ENCODE peak calls at places on chromosomes 13 and 19, in five cellular contexts. R is progenitor cell of endocrine pancreas, D is epithelial cell of esophagus, W is GM12865, I is ovary. C is an unnamed sample.

GRCh38 chr13:52195052-52195837 is 35.8 kb upstream of the NEK3 start:
- DNase-seq in D (peak), R (no peak), W (peak), I (peak), C (peak)

GRCh38 chr19:37361994-37362393 is 8.9 kb upstream of the ZNF527 start:
- DNase-seq in R (no peak), D (peak), I (no peak), W (no peak), C (no peak)

GRCh38 chr19:57068921-57069697 is 50.7 kb upstream of the USP29 start:
- DNase-seq in D (no peak), W (no peak), I (peak), R (no peak), C (no peak)

GRCh38 chr19:49213791-49214190 is 56.2 kb downstream of the TRPM4 start:
- DNase-seq in I (no peak), D (no peak), W (no peak), R (no peak), C (no peak)

GRCh38 chr19:16330811-16331690 is 6.4 kb downstream of the KLF2 start:
- DNase-seq in I (no peak), W (no peak), D (no peak), R (no peak), C (no peak)

GRCh38 chr19:41341669-41342490 is 11.8 kb downstream of the TGFB1 start:
- DNase-seq in R (no peak), W (no peak), I (no peak), D (no peak), C (no peak)

GRCh38 chr13:105474983-105475382 is 1060.5 kb downstream of the EFNB2 start:
- DNase-seq in I (no peak), R (no peak), D (no peak), W (no peak), C (no peak)

GRCh38 chr19:45306040-45306439 is 16.6 kb downstream of the CKM start:
- DNase-seq in D (peak), W (no peak), I (no peak), R (no peak), C (no peak)

GRCh38 chr13:111253334-111253872 is 67.0 kb upstream of the TEX29 start:
- DNase-seq in D (no peak), W (no peak), I (no peak), R (no peak), C (no peak)

GRCh38 chr13:113943821-113944565 is 29.9 kb downstream of the C13orf46 start:
- DNase-seq in W (no peak), D (no peak), R (no peak), I (no peak), C (no peak)

GRCh38 chr19:16571283-16571682 is 932 bp downstream of the SLC35E1 start:
- DNase-seq in I (no peak), R (no peak), W (no peak), D (peak), C (no peak)

GRCh38 chr13:106286811-106287210 is 248.7 kb downstream of the EFNB2 start:
- DNase-seq in I (no peak), W (no peak), D (no peak), R (no peak), C (no peak)

GRCh38 chr19:22026687-22027086 is 15.9 kb upstream of the ZNF208 start:
- DNase-seq in D (no peak), R (no peak), I (no peak), W (no peak), C (no peak)

GRCh38 chr13:109393045-109393444 is 393.3 kb downstream of the IRS2 start:
- DNase-seq in W (no peak), R (no peak), I (no peak), D (no peak), C (no peak)

GRCh38 chr13:100347941-100348340 is 240.6 kb downstream of the GGACT start:
- DNase-seq in R (no peak), D (peak), W (no peak), I (no peak), C (no peak)

GRCh38 chr13:32023698-32024097 is 7.9 kb upstream of the FRY start:
- DNase-seq in W (no peak), R (no peak), I (no peak), D (no peak), C (no peak)

GRCh38 chr19:39424934-39425333 is 10.8 kb downstream of the RPS16 start:
- DNase-seq in D (no peak), R (no peak), W (no peak), I (no peak), C (no peak)

GRCh38 chr19:18274303-18274775 is at the start of gene IQCN:
- DNase-seq in D (peak), R (no peak), I (peak), W (no peak), C (no peak)

GRCh38 chr19:1425102-1425842 is 12.9 kb upstream of the RPS15 start:
- DNase-seq in R (no peak), I (no peak), D (peak), W (no peak), C (no peak)

GRCh38 chr19:33472696-33473624 is 48.6 kb downstream of the PEPD start:
- DNase-seq in R (no peak), I (no peak), W (no peak), D (peak), C (no peak)

GRCh38 chr13:26837102-26837501 is 76.5 kb upstream of the GPR12 start:
- DNase-seq in R (no peak), D (no peak), W (no peak), I (no peak), C (no peak)

GRCh38 chr13:69580255-69580654 is 527.4 kb upstream of the ATXN8OS start:
- DNase-seq in D (peak), W (no peak), R (no peak), I (no peak), C (no peak)

GRCh38 chr13:95924389-95924994 is 128.7 kb downstream of the UGGT2 start:
- DNase-seq in D (peak), W (no peak), I (no peak), R (no peak), C (no peak)

GRCh38 chr13:95502216-95502615 is 50.3 kb upstream of the CLDN10 start:
- DNase-seq in I (no peak), R (no peak), D (peak), W (no peak), C (no peak)

GRCh38 chr19:55836340-55836739 is at the start of gene NLRP4:
- DNase-seq in W (no peak), I (no peak), D (no peak), R (no peak), C (no peak)

GRCh38 chr13:65756071-65756671 is 1474.0 kb downstream of the PCDH9 start:
- DNase-seq in D (no peak), I (no peak), W (no peak), R (no peak), C (no peak)

GRCh38 chr19:52710538-52710937 is 24.3 kb downstream of the ZNF611 start:
- DNase-seq in W (no peak), I (no peak), R (no peak), D (no peak), C (no peak)

GRCh38 chr19:17125728-17126677 is 50.4 kb downstream of the MYO9B start:
- DNase-seq in W (peak), I (no peak), D (no peak), R (no peak), C (peak)

GRCh38 chr13:104473936-104474335 is 1407.7 kb upstream of the SLC10A2 start:
- DNase-seq in W (no peak), R (no peak), D (no peak), I (no peak), C (no peak)

GRCh38 chr13:40146586-40147240 is 491.3 kb downstream of the COG6 start:
- DNase-seq in D (peak), I (no peak), R (no peak), W (no peak), C (no peak)

GRCh38 chr13:111925146-111925875 is 141.6 kb upstream of the SOX1 start:
- DNase-seq in I (no peak), R (no peak), D (no peak), W (no peak), C (no peak)

GRCh38 chr13:106143392-106143791 is 392.1 kb downstream of the EFNB2 start:
- DNase-seq in I (no peak), D (no peak), W (no peak), R (no peak), C (no peak)

GRCh38 chr19:11227201-11227886 is 12.1 kb upstream of the ANGPTL8 start:
- DNase-seq in R (no peak), W (peak), I (no peak), D (peak), C (no peak)
- TF ChIP-seq CTCF in R (peak), W (peak), I (no peak), D (peak), C (peak)

GRCh38 chr13:37270206-37271001 is 164.9 kb upstream of the CSNK1A1L start:
- DNase-seq in D (no peak), R (no peak), W (no peak), I (no peak), C (no peak)
- TF ChIP-seq CTCF in D (no peak), R (no peak), W (no peak), I (no peak), C (no peak)

GRCh38 chr19:12782424-12783225 is 7.3 kb upstream of the HOOK2 start:
- DNase-seq in R (no peak), W (peak), D (peak), I (peak), C (peak)
- TF ChIP-seq CTCF in R (no peak), W (peak), D (no peak), I (no peak), C (peak)

DNA sequence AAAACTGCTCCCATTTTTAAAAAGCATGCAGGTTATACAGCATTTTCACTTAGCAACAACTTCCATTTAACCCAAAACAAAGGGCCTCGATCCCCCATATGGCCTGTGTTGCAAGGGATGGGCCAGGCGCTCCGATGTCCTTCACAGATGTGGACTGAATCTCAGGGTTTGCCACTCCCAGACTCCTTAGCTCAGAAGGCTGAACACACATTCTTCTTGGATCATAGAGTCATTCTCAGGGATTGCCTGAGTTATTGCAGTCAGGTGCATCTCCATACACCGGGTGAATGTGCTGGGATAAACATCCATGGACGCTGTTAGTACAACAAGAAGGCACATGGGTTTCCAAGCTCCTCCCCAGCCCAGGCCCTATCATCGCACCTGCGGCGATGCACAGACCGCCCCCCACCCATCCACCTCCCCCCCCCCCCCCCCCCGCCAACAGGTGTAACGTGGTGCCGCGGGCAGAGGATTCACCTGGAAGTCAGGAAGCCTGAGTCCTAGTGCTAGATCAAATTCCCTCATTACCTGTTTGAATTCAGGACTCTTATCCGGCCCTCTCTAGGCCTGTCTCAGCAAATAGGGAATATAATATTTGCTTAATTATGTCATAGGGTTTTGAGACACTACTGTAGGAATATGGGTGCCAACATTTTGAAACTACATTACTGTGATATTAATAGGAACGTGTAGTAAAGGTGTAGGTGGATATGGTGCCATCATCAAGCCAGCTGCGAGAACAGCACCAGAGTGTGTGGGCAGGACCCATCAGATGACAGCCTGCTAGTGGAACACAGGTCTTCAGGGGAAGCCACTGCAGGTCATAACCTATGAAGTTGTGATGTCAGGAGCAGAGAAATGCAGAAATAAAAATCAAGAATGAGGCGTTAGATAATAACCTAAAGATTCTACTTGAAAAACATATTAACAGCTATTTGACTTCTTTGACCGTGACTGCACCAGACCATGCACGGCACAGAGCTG is 110.9 kb downstream of the SACS start:
- DNase-seq in W (no peak), D (peak), I (no peak), R (no peak), C (no peak)
- TF ChIP-seq CTCF in W (no peak), D (no peak), I (no peak), R (no peak), C (no peak)

DNA sequence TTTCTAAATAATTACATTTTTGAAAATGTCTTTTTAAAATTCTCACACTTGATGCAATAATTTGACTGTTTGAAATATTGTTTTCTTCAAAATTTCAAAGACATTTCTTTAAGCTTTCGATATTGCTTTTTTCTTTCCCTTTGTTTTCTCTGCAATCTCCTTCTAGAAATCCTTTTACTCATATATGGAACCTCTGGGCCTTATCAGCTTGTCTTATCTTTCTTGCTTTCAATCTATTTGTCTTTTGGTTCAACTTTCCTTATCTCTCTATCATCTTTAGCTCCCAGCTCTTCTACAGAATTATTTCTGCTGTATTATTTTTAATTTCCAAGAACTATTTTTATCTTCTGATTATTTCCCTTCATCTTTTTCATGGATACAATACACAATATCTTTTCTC is 80.7 kb upstream of the DIAPH3 start:
- DNase-seq in D (no peak), R (no peak), W (no peak), I (no peak), C (no peak)
- TF ChIP-seq CTCF in D (no peak), R (no peak), W (no peak), I (no peak), C (no peak)

GRCh38 chr13:39073983-39074382 is 35.7 kb downstream of the NHLRC3 start:
- DNase-seq in W (no peak), D (peak), R (no peak), I (no peak), C (no peak)
- TF ChIP-seq CTCF in W (no peak), D (no peak), R (no peak), I (no peak), C (no peak)

DNA sequence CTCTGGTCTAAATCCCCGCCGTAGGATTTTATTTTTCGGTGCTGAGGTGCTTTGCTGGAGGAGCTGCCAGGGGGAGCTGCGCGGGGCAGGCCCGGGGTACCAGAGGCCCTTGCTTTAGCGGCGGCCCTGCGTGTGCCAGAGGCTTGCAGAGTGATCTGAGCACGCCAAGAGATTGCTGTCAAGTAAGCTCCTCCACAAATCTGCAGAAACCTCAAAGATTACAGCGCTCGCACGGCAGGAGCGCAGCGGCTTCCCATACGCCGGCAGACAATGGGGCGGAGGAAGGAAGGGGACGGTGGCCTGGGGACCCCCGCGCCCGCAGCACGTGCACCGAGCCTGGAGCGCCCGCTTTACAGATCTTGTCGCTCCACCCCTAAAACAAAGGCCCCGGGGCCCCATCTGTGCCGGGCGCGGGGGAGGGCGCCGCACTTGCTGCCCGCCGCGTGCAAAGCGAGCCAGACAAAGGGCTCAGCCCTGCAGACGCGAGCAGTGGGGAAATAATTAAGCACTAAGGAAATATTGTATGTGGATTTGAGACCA is 9.1 kb upstream of the C19orf12 start:
- DNase-seq in W (peak), I (no peak), D (peak), R (no peak), C (peak)
- TF ChIP-seq CTCF in W (no peak), I (no peak), D (no peak), R (peak), C (peak)

DNA sequence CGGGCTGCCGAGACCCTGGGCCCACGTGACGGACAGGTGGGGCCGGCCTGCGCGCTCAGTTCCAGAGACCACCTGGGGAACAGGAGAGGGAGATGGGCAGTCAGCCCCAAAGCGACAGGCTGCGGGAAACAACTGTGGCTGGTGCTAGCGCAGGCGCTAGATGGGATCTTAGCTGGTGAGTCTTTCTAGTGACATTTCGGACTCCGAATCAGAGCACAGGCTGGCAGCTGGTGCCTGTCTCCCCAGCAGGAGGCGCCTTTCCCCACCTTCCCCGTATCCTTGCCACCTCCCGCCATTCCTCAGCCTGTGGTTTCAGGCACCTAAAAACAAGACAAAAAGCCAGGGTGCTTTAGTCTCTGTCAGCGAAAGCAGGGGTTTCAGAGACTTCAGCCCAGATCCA is 19.4 kb upstream of the RANBP3 start:
- DNase-seq in R (no peak), W (no peak), I (no peak), D (no peak), C (no peak)
- TF ChIP-seq CTCF in R (peak), W (no peak), I (no peak), D (no peak), C (no peak)

DNA sequence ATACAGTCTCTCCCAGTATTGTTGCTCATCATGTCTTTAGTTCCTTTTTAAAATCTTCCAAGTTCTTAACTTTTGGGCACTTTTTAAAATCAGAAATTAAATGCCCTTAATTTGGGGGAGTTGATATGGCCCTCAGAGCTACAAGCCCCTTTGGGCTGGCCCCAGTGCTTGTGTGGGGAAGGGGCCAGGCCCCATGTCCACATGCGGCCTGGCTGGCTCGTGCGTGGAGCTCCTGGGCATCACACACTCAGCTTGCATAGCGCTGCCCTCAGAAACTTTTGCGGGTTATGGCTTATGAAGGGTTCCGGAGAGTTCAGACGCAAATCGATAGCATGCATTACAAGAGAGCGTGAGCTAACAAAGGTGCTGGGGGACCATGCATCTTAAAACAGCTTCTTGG is 185.6 kb upstream of the TSHZ3 start:
- DNase-seq in I (no peak), R (no peak), D (no peak), W (no peak), C (no peak)
- TF ChIP-seq CTCF in I (no peak), R (no peak), D (no peak), W (no peak), C (no peak)

DNA sequence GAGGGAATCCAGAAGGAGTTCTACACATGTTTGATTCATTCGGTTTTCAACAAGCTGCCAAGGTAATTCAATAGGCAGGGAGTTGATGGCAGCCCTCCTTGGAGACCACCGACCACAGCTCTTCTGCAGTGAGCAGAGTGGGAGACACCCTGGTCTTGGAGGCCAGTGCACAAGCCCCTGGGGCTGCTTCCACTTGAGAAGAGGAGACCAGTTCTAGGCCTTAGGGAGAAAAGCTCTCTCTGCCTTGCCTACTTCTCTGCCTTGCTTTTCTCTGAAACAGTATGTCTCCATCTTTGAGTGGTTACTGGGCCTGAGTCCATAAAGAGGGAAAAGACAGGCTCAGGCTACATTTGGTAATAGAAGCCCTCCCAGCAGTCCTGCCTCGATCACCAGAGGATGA is 671.9 kb downstream of the UQCRFS1 start:
- DNase-seq in R (no peak), W (no peak), I (no peak), D (no peak), C (no peak)
- TF ChIP-seq CTCF in R (no peak), W (no peak), I (no peak), D (no peak), C (no peak)

C was measured in GM06990.